ENCODE peak calls at places on chromosomes 2 and 18, in six cellular contexts. I is HCT116, W is HL-60, Z is H1, M is Panc1, N is transverse colon. A is an unnamed sample.

GRCh38 chr2:183532514-183532913 is 408.3 kb downstream of the NUP35 start:
- DNase-seq in N (no peak), Z (no peak), M (no peak), I (no peak), W (no peak), A (no peak)

GRCh38 chr2:30332791-30333453 is 101.6 kb downstream of the LBH start:
- DNase-seq in N (no peak), Z (no peak), I (no peak), W (no peak), M (no peak), A (no peak)

GRCh38 chr2:10407841-10408648 is 40.1 kb downstream of the ODC1 start:
- DNase-seq in I (peak; percentile 72), Z (no peak), W (peak; percentile 95), M (peak; percentile 90), N (peak; percentile 87), A (peak; percentile 74)

GRCh38 chr2:224777563-224777939 is 61.4 kb upstream of the CCDC195 start:
- DNase-seq in W (no peak), I (no peak), M (no peak), N (no peak), Z (no peak), A (no peak)

GRCh38 chr2:11411768-11412448 is 54.1 kb downstream of the E2F6 start:
- DNase-seq in Z (no peak), N (peak; percentile 66), I (no peak), M (peak; percentile 30), W (peak; percentile 11), A (no peak)

GRCh38 chr2:150811259-150811912 is 323.9 kb upstream of the RND3 start:
- DNase-seq in W (peak; percentile 8), N (no peak), I (no peak), Z (no peak), M (no peak), A (no peak)

GRCh38 chr18:56248613-56249235 is 389.7 kb downstream of the TXNL1 start:
- DNase-seq in W (no peak), Z (no peak), I (no peak), N (no peak), M (no peak), A (no peak)

GRCh38 chr2:121634354-121635307 is 14.6 kb downstream of the CLASP1 start:
- DNase-seq in W (no peak), M (peak; percentile 54), N (no peak), Z (no peak), I (peak; percentile 24), A (no peak)

GRCh38 chr18:79579807-79580480 is 99.7 kb upstream of the CTDP1 start:
- DNase-seq in M (no peak), W (no peak), I (no peak), Z (no peak), N (peak; percentile 3), A (no peak)

GRCh38 chr18:79576686-79577351 is 102.8 kb upstream of the CTDP1 start:
- DNase-seq in W (no peak), I (no peak), Z (no peak), M (no peak), N (peak; percentile 10), A (peak; percentile 52)

GRCh38 chr18:79580481-79581171 is 99.0 kb upstream of the CTDP1 start:
- DNase-seq in I (no peak), W (no peak), M (no peak), Z (no peak), N (peak; percentile 4), A (peak; percentile 33)

GRCh38 chr18:79577451-79578395 is 101.9 kb upstream of the CTDP1 start:
- DNase-seq in M (no peak), Z (no peak), I (no peak), N (peak; percentile 20), W (peak; percentile 83), A (peak; percentile 42)

DNA sequence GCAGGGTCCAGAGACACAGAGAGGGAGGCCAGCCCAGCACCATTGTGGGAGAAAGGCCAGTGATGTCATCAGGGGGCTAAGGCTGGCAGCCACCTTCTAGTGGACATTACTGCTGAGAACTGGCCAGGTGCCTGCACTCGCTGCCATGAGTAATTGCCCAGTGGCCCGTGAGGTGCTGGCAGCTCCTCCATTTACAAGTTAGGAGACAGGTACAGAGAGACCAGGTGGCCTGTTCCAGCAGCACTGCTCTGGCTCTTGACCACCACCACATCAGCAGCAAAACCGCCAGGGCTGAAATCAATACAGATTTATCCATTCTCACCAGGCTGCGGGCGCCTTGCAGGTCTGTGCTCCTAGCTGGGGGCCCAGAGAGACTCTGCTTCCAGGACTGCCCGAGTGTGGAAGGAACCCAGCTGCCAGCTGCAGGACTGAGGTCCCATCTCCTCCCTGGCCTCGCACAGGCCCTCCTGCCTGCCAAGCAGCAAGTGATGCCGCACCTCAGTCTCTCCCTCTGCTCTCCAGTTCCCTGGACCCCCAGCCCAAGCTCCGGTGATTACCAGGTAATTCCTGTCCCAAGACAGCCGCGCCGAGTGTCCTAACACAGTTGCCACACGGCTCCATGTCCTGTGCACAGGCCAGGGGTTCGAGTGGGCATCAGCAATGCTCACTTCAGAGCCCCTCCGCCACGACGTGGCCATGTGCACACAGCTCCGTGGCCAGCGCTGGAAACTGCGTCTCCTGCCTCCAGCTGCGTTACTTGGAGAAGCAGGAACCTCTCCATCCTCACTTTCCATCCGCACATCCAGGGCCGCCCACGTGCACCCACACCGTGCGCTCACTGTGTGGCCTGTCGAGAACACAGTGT is 101.0 kb upstream of the CTDP1 start:
- DNase-seq in I (no peak), Z (no peak), M (no peak), W (no peak), N (peak; percentile 6), A (peak; percentile 36)
- TF ChIP-seq POLR2AphosphoS5 in I (no peak), Z (no peak), M (no peak), W (no peak), N (no peak), A (no peak)

DNA sequence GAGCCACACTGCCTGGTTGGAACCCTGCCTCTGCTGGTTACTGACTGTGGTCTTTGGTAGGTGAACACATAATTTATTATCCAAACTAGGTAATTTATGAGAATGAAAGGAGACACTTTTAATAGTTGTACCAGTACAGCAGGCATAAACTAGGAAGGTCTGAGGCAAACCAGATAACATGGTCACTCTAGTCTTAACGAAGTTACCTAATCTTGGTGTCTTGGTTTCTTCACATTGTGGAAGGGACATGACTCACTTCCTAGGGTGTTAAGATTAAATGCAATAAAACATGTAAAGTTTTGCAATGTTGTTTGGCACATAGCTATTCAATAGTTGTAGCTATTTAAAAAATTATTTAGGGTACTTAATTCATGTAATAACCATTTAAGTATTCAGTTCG is 23.3 kb downstream of the SPTBN1 start:
- DNase-seq in N (no peak), W (peak; percentile 34), M (no peak), I (no peak), Z (no peak), A (no peak)
- TF ChIP-seq POLR2AphosphoS5 in N (peak; percentile 91), W (no peak), M (no peak), I (no peak), Z (no peak), A (no peak)

DNA sequence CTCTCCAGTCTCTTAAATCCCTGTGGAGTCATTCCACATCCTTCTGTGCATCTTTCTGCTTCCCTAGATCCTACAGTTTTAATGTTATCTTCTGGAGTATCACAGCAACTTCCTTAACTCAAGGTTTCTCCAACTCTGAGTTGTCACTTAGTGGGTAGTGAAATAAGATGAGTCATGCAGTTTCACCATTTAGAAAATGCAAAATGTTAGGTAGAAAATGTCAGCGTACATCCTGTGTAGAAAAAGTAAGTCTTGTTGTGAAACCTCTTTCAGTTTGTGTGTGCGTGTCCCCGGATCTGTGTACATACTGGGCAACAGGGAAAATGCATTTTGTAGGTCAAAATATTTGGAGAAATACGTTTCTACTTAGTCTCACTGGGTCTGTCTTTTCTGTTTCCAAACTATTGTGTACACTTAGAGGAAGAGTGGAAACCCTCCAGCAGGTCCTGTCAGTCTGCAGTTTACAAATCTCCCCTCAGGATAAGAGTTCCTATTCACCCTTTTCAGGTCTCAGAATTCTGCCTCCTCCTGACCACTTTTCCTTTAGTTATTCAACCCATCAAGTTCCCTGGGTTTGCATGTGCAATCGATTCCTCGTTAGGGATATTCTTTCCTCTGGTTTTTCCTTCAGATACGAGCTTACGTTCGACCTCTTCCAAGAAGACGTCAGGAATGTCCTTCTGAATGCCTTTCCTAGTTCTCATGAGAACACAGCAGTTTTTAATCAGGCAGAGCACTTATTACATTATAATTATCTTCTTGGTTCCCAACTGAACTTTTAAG is 154.8 kb downstream of the TGIF1 start:
- DNase-seq in W (peak; percentile 91), N (no peak), I (no peak), M (peak; percentile 81), Z (no peak), A (no peak)
- TF ChIP-seq POLR2AphosphoS5 in W (peak; percentile 66), N (peak; percentile 44), I (peak; percentile 51), M (peak; percentile 88), Z (no peak), A (no peak)

GRCh38 chr2:132824716-132825115 is 154.7 kb upstream of the LYPD1 start:
- DNase-seq in W (no peak), Z (no peak), N (no peak), I (no peak), M (no peak), A (no peak)
- TF ChIP-seq POLR2AphosphoS5 in W (no peak), Z (no peak), N (no peak), I (no peak), M (no peak), A (no peak)

GRCh38 chr2:149038442-149039212 is at the start of gene LYPD6B:
- DNase-seq in Z (no peak), N (peak; percentile 75), W (no peak), M (no peak), I (no peak), A (peak; percentile 64)
- TF ChIP-seq POLR2AphosphoS5 in Z (no peak), N (no peak), W (no peak), M (no peak), I (peak; percentile 57), A (no peak)

GRCh38 chr2:42942214-42942989 is 150.0 kb upstream of the HAAO start:
- DNase-seq in W (no peak), Z (no peak), M (no peak), I (no peak), N (no peak), A (no peak)

GRCh38 chr2:42937171-42937875 is 144.9 kb upstream of the HAAO start:
- DNase-seq in I (no peak), N (no peak), W (no peak), M (no peak), Z (no peak), A (no peak)

GRCh38 chr2:42938671-42939370 is 146.4 kb upstream of the HAAO start:
- DNase-seq in Z (no peak), M (no peak), W (no peak), I (no peak), N (no peak), A (no peak)

GRCh38 chr2:42941633-42942176 is 149.3 kb upstream of the HAAO start:
- DNase-seq in W (no peak), M (no peak), N (no peak), I (no peak), Z (no peak), A (no peak)

DNA sequence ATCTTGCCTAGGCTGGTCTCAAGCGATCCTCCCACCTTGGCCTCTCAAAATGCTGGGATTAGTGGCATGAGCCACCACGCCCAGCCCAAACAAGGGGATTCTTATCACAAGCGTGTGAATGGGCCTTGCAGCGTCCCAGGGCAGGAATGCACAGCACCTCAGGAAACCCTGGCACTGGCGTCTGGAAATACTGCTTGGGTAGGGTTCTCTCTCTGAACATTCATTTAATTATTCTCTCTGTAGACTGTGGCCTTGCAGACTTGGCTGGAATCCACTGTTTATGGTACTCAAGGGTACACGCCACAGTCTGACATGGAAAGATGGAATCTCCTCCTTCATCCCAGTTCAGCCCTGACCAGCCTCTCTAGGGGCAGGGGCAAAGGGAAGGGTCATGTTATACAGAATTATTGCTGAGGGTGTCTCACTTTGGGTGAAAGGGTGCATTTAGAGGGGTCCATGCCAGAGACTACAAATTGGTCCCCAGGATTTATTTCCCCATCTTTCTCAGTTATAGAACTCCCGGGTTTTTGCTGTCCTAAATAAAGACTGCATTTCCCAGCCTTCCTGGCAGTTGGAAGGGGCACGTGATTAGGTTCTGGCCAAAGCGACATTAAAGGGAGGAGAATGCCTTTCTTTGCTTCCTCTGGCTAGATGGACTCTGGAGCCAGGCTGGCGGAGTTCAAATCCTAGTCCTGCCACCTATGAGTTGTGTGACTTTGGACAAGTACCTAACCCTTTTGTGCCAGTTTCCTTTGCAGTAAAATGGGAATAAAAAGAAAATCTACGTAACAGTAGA is 147.2 kb upstream of the HAAO start:
- DNase-seq in Z (no peak), N (peak; percentile 63), W (no peak), I (no peak), M (no peak), A (no peak)
- TF ChIP-seq POLR2AphosphoS5 in Z (no peak), N (no peak), W (no peak), I (no peak), M (no peak), A (no peak)

A was measured in breast epithelium.